ENCODE peak calls at places on chromosomes 6 and 20, in five cellular contexts. O is GM13977, F is anterior cingulate cortex, W is naive B cell, K is NT2/D1. U is an unnamed sample.
A peak's percentile ranks its signal among the peaks of the same experiment; 100 is the strongest.

GRCh38 chr20:47544852-47545251 is 43.2 kb downstream of the NCOA3 start:
- DNase-seq in O (no peak), F (no peak), W (no peak), K (no peak), U (no peak)

GRCh38 chr6:34536251-34536958 is 19.7 kb downstream of the SPDEF start:
- DNase-seq in W (no peak), F (peak; percentile 7), K (no peak), O (no peak), U (no peak)

GRCh38 chr6:133634474-133634873 is 254.4 kb upstream of the TCF21 start:
- DNase-seq in W (no peak), K (no peak), F (no peak), O (no peak), U (no peak)

GRCh38 chr6:166415306-166415705 is 32.6 kb upstream of the MPC1 start:
- DNase-seq in W (no peak), O (no peak), F (no peak), K (no peak), U (no peak)

GRCh38 chr6:143556529-143556928 is 45.0 kb upstream of the FUCA2 start:
- DNase-seq in F (no peak), K (no peak), O (no peak), W (no peak), U (no peak)

GRCh38 chr20:53578492-53579222 is 15.0 kb downstream of the ZNF217 start:
- DNase-seq in W (peak; percentile 78), K (peak; percentile 80), F (peak; percentile 18), O (peak; percentile 69), U (no peak)

GRCh38 chr20:50996901-50997830 is 25.7 kb downstream of the KCNG1 start:
- DNase-seq in F (no peak), K (no peak), W (no peak), O (no peak), U (no peak)

GRCh38 chr6:52063584-52064400 is 23.6 kb downstream of the PKHD1 start:
- DNase-seq in K (peak; percentile 25), F (peak; percentile 12), O (peak; percentile 37), W (peak; percentile 34), U (no peak)

GRCh38 chr6:147954938-147955337 is 387.7 kb upstream of the SASH1 start:
- DNase-seq in F (no peak), O (no peak), K (no peak), W (no peak), U (peak; percentile 85)

GRCh38 chr20:36802326-36803223 is 29.0 kb upstream of the DSN1 start:
- DNase-seq in O (no peak), W (no peak), F (no peak), K (no peak), U (no peak)

GRCh38 chr20:62165762-62166399 is 16.9 kb upstream of the MTG2 start:
- DNase-seq in F (no peak), O (no peak), K (no peak), W (no peak), U (no peak)

GRCh38 chr20:37702643-37703337 is 9.0 kb downstream of the CTNNBL1 start:
- DNase-seq in W (no peak), K (no peak), O (no peak), F (no peak), U (no peak)

GRCh38 chr6:5278571-5279120 is 17.3 kb downstream of the FARS2 start:
- DNase-seq in O (no peak), K (no peak), F (no peak), W (no peak), U (no peak)

GRCh38 chr6:106547961-106548453 is 81.3 kb downstream of the RTN4IP1 start:
- DNase-seq in O (no peak), F (no peak), W (no peak), K (peak; percentile 9), U (peak; percentile 84)

GRCh38 chr20:35523298-35523888 is 6.1 kb downstream of the C20orf173 start:
- DNase-seq in K (no peak), W (peak; percentile 12), F (no peak), O (peak; percentile 45), U (no peak)

GRCh38 chr20:44911264-44911921 is 1.5 kb downstream of the PABPC1L start:
- DNase-seq in K (peak; percentile 63), O (peak; percentile 76), W (peak; percentile 25), F (no peak), U (no peak)